ENCODE peak calls at places on chromosomes 11 and 22, in six cellular contexts. One of them, this sample, is unnamed.

GRCh38 chr22:29975494-29975893 is 92.5 kb downstream of the MTMR3 start:
- DNase-seq in NCI-H2081 treated with DMSO at 0.1 percent for 48 hours: no peak
- DNase-seq in HT-29: no peak
- DNase-seq in mucosa of gallbladder: no peak
- DNase-seq in DMS 273 treated with DMSO at 0.1 percent for 48 hours: no peak
- DNase-seq in stimulated activated CD4-positive, alpha-beta T cell treated with anti-CD3 and anti-CD28 coated beads, Interleukin-4, amount 100 ng/mL, for 48 hours: no peak
- DNase-seq in this sample: no peak

GRCh38 chr11:44444770-44445321 is 120.6 kb upstream of the CD82 start:
- DNase-seq in DMS 273 treated with DMSO at 0.1 percent for 48 hours: no peak
- DNase-seq in mucosa of gallbladder: no peak
- DNase-seq in NCI-H2081 treated with DMSO at 0.1 percent for 48 hours: no peak
- DNase-seq in HT-29: no peak
- DNase-seq in stimulated activated CD4-positive, alpha-beta T cell treated with anti-CD3 and anti-CD28 coated beads, Interleukin-4, amount 100 ng/mL, for 48 hours: no peak
- DNase-seq in this sample: no peak

GRCh38 chr11:87754685-87755084 is 420.6 kb downstream of the RAB38 start:
- DNase-seq in HT-29: peak; percentile 22
- DNase-seq in DMS 273 treated with DMSO at 0.1 percent for 48 hours: no peak
- DNase-seq in NCI-H2081 treated with DMSO at 0.1 percent for 48 hours: no peak
- DNase-seq in mucosa of gallbladder: no peak
- DNase-seq in stimulated activated CD4-positive, alpha-beta T cell treated with anti-CD3 and anti-CD28 coated beads, Interleukin-4, amount 100 ng/mL, for 48 hours: no peak
- DNase-seq in this sample: no peak

GRCh38 chr11:94926698-94927237 is 46.6 kb downstream of the CWC15 start:
- DNase-seq in stimulated activated CD4-positive, alpha-beta T cell treated with anti-CD3 and anti-CD28 coated beads, Interleukin-4, amount 100 ng/mL, for 48 hours: no peak
- DNase-seq in mucosa of gallbladder: peak; percentile 84
- DNase-seq in HT-29: no peak
- DNase-seq in NCI-H2081 treated with DMSO at 0.1 percent for 48 hours: no peak
- DNase-seq in DMS 273 treated with DMSO at 0.1 percent for 48 hours: no peak
- DNase-seq in this sample: peak; percentile 49

GRCh38 chr11:64742087-64742939 is 1.6 kb downstream of the RASGRP2 start:
- DNase-seq in DMS 273 treated with DMSO at 0.1 percent for 48 hours: no peak
- DNase-seq in HT-29: peak; percentile 24
- DNase-seq in mucosa of gallbladder: no peak
- DNase-seq in NCI-H2081 treated with DMSO at 0.1 percent for 48 hours: no peak
- DNase-seq in stimulated activated CD4-positive, alpha-beta T cell treated with anti-CD3 and anti-CD28 coated beads, Interleukin-4, amount 100 ng/mL, for 48 hours: no peak
- DNase-seq in this sample: peak; percentile 36

GRCh38 chr11:61838501-61838900 is 10.4 kb downstream of the FADS2 start:
- DNase-seq in mucosa of gallbladder: no peak
- DNase-seq in HT-29: no peak
- DNase-seq in NCI-H2081 treated with DMSO at 0.1 percent for 48 hours: no peak
- DNase-seq in stimulated activated CD4-positive, alpha-beta T cell treated with anti-CD3 and anti-CD28 coated beads, Interleukin-4, amount 100 ng/mL, for 48 hours: no peak
- DNase-seq in DMS 273 treated with DMSO at 0.1 percent for 48 hours: no peak
- DNase-seq in this sample: no peak

GRCh38 chr11:32893947-32894827 is 1.6 kb downstream of the QSER1 start:
- DNase-seq in DMS 273 treated with DMSO at 0.1 percent for 48 hours: peak; percentile 61
- DNase-seq in NCI-H2081 treated with DMSO at 0.1 percent for 48 hours: peak; percentile 82
- DNase-seq in mucosa of gallbladder: peak; percentile 32
- DNase-seq in stimulated activated CD4-positive, alpha-beta T cell treated with anti-CD3 and anti-CD28 coated beads, Interleukin-4, amount 100 ng/mL, for 48 hours: peak; percentile 3
- DNase-seq in HT-29: peak; percentile 82
- DNase-seq in this sample: peak; percentile 69

GRCh38 chr11:19938051-19938856 is 222.0 kb downstream of the DBX1 start:
- DNase-seq in NCI-H2081 treated with DMSO at 0.1 percent for 48 hours: no peak
- DNase-seq in HT-29: peak; percentile 75
- DNase-seq in mucosa of gallbladder: peak; percentile 22
- DNase-seq in stimulated activated CD4-positive, alpha-beta T cell treated with anti-CD3 and anti-CD28 coated beads, Interleukin-4, amount 100 ng/mL, for 48 hours: peak; percentile 29
- DNase-seq in DMS 273 treated with DMSO at 0.1 percent for 48 hours: no peak
- DNase-seq in this sample: peak; percentile 74

GRCh38 chr11:116948375-116948774 is 111.0 kb upstream of the APOA1 start:
- DNase-seq in mucosa of gallbladder: no peak
- DNase-seq in stimulated activated CD4-positive, alpha-beta T cell treated with anti-CD3 and anti-CD28 coated beads, Interleukin-4, amount 100 ng/mL, for 48 hours: no peak
- DNase-seq in DMS 273 treated with DMSO at 0.1 percent for 48 hours: no peak
- DNase-seq in HT-29: peak; percentile 52
- DNase-seq in NCI-H2081 treated with DMSO at 0.1 percent for 48 hours: no peak
- DNase-seq in this sample: no peak

GRCh38 chr11:72349616-72350218 is 84.6 kb downstream of the CLPB start:
- DNase-seq in DMS 273 treated with DMSO at 0.1 percent for 48 hours: no peak
- DNase-seq in HT-29: no peak
- DNase-seq in NCI-H2081 treated with DMSO at 0.1 percent for 48 hours: no peak
- DNase-seq in stimulated activated CD4-positive, alpha-beta T cell treated with anti-CD3 and anti-CD28 coated beads, Interleukin-4, amount 100 ng/mL, for 48 hours: no peak
- DNase-seq in mucosa of gallbladder: peak; percentile 10
- DNase-seq in this sample: no peak

GRCh38 chr22:30408388-30409101 is 11.7 kb downstream of the SEC14L2 start:
- DNase-seq in HT-29: no peak
- DNase-seq in stimulated activated CD4-positive, alpha-beta T cell treated with anti-CD3 and anti-CD28 coated beads, Interleukin-4, amount 100 ng/mL, for 48 hours: no peak
- DNase-seq in DMS 273 treated with DMSO at 0.1 percent for 48 hours: no peak
- DNase-seq in mucosa of gallbladder: no peak
- DNase-seq in NCI-H2081 treated with DMSO at 0.1 percent for 48 hours: no peak
- DNase-seq in this sample: no peak

GRCh38 chr11:61711493-61711892 is 31.3 kb downstream of the DAGLA start:
- DNase-seq in DMS 273 treated with DMSO at 0.1 percent for 48 hours: peak; percentile 86
- DNase-seq in NCI-H2081 treated with DMSO at 0.1 percent for 48 hours: peak; percentile 75
- DNase-seq in stimulated activated CD4-positive, alpha-beta T cell treated with anti-CD3 and anti-CD28 coated beads, Interleukin-4, amount 100 ng/mL, for 48 hours: no peak
- DNase-seq in mucosa of gallbladder: no peak
- DNase-seq in HT-29: no peak
- DNase-seq in this sample: no peak

GRCh38 chr11:868802-869201 is 26.1 kb downstream of the TSPAN4 start:
- DNase-seq in stimulated activated CD4-positive, alpha-beta T cell treated with anti-CD3 and anti-CD28 coated beads, Interleukin-4, amount 100 ng/mL, for 48 hours: no peak
- DNase-seq in HT-29: no peak
- DNase-seq in NCI-H2081 treated with DMSO at 0.1 percent for 48 hours: no peak
- DNase-seq in DMS 273 treated with DMSO at 0.1 percent for 48 hours: no peak
- DNase-seq in mucosa of gallbladder: no peak
- DNase-seq in this sample: no peak

GRCh38 chr11:28169816-28170215 is 61.6 kb downstream of the METTL15 start:
- DNase-seq in HT-29: no peak
- DNase-seq in DMS 273 treated with DMSO at 0.1 percent for 48 hours: no peak
- DNase-seq in mucosa of gallbladder: no peak
- DNase-seq in NCI-H2081 treated with DMSO at 0.1 percent for 48 hours: no peak
- DNase-seq in stimulated activated CD4-positive, alpha-beta T cell treated with anti-CD3 and anti-CD28 coated beads, Interleukin-4, amount 100 ng/mL, for 48 hours: no peak
- DNase-seq in this sample: no peak

GRCh38 chr22:31526275-31526674 is 29.9 kb downstream of the SFI1 start:
- DNase-seq in DMS 273 treated with DMSO at 0.1 percent for 48 hours: no peak
- DNase-seq in stimulated activated CD4-positive, alpha-beta T cell treated with anti-CD3 and anti-CD28 coated beads, Interleukin-4, amount 100 ng/mL, for 48 hours: no peak
- DNase-seq in mucosa of gallbladder: no peak
- DNase-seq in NCI-H2081 treated with DMSO at 0.1 percent for 48 hours: no peak
- DNase-seq in HT-29: no peak
- DNase-seq in this sample: no peak

GRCh38 chr11:66115638-66116410 is 45.8 kb downstream of the PACS1 start:
- DNase-seq in HT-29: no peak
- DNase-seq in NCI-H2081 treated with DMSO at 0.1 percent for 48 hours: no peak
- DNase-seq in stimulated activated CD4-positive, alpha-beta T cell treated with anti-CD3 and anti-CD28 coated beads, Interleukin-4, amount 100 ng/mL, for 48 hours: no peak
- DNase-seq in mucosa of gallbladder: no peak
- DNase-seq in DMS 273 treated with DMSO at 0.1 percent for 48 hours: no peak
- DNase-seq in this sample: no peak

GRCh38 chr11:3359092-3359824 is 19.7 kb downstream of the ZNF195 start:
- DNase-seq in DMS 273 treated with DMSO at 0.1 percent for 48 hours: no peak
- DNase-seq in mucosa of gallbladder: no peak
- DNase-seq in NCI-H2081 treated with DMSO at 0.1 percent for 48 hours: no peak
- DNase-seq in HT-29: no peak
- DNase-seq in stimulated activated CD4-positive, alpha-beta T cell treated with anti-CD3 and anti-CD28 coated beads, Interleukin-4, amount 100 ng/mL, for 48 hours: no peak
- DNase-seq in this sample: no peak

GRCh38 chr11:76266269-76266668 is 60.0 kb upstream of the WNT11 start:
- DNase-seq in NCI-H2081 treated with DMSO at 0.1 percent for 48 hours: no peak
- DNase-seq in stimulated activated CD4-positive, alpha-beta T cell treated with anti-CD3 and anti-CD28 coated beads, Interleukin-4, amount 100 ng/mL, for 48 hours: no peak
- DNase-seq in mucosa of gallbladder: no peak
- DNase-seq in DMS 273 treated with DMSO at 0.1 percent for 48 hours: no peak
- DNase-seq in HT-29: peak; percentile 54
- DNase-seq in this sample: peak; percentile 54

GRCh38 chr22:17086301-17086700 is 1.5 kb downstream of the IL17RA start:
- DNase-seq in HT-29: no peak
- DNase-seq in stimulated activated CD4-positive, alpha-beta T cell treated with anti-CD3 and anti-CD28 coated beads, Interleukin-4, amount 100 ng/mL, for 48 hours: no peak
- DNase-seq in NCI-H2081 treated with DMSO at 0.1 percent for 48 hours: no peak
- DNase-seq in DMS 273 treated with DMSO at 0.1 percent for 48 hours: no peak
- DNase-seq in mucosa of gallbladder: no peak
- DNase-seq in this sample: no peak

GRCh38 chr11:131951146-131951545 is 580.7 kb downstream of the NTM start:
- DNase-seq in DMS 273 treated with DMSO at 0.1 percent for 48 hours: no peak
- DNase-seq in stimulated activated CD4-positive, alpha-beta T cell treated with anti-CD3 and anti-CD28 coated beads, Interleukin-4, amount 100 ng/mL, for 48 hours: no peak
- DNase-seq in NCI-H2081 treated with DMSO at 0.1 percent for 48 hours: no peak
- DNase-seq in mucosa of gallbladder: no peak
- DNase-seq in HT-29: no peak
- DNase-seq in this sample: no peak

GRCh38 chr11:67264886-67265632 is 1.2 kb upstream of the GRK2 start:
- DNase-seq in HT-29: no peak
- DNase-seq in stimulated activated CD4-positive, alpha-beta T cell treated with anti-CD3 and anti-CD28 coated beads, Interleukin-4, amount 100 ng/mL, for 48 hours: no peak
- DNase-seq in mucosa of gallbladder: no peak
- DNase-seq in NCI-H2081 treated with DMSO at 0.1 percent for 48 hours: no peak
- DNase-seq in DMS 273 treated with DMSO at 0.1 percent for 48 hours: no peak
- DNase-seq in this sample: no peak

GRCh38 chr11:123469586-123469985 is 39.5 kb downstream of the GRAMD1B start:
- DNase-seq in mucosa of gallbladder: no peak
- DNase-seq in HT-29: no peak
- DNase-seq in stimulated activated CD4-positive, alpha-beta T cell treated with anti-CD3 and anti-CD28 coated beads, Interleukin-4, amount 100 ng/mL, for 48 hours: no peak
- DNase-seq in DMS 273 treated with DMSO at 0.1 percent for 48 hours: no peak
- DNase-seq in NCI-H2081 treated with DMSO at 0.1 percent for 48 hours: no peak
- DNase-seq in this sample: no peak

GRCh38 chr11:36062796-36063380 is 119.0 kb downstream of the LDLRAD3 start:
- DNase-seq in DMS 273 treated with DMSO at 0.1 percent for 48 hours: no peak
- DNase-seq in HT-29: no peak
- DNase-seq in NCI-H2081 treated with DMSO at 0.1 percent for 48 hours: no peak
- DNase-seq in mucosa of gallbladder: no peak
- DNase-seq in stimulated activated CD4-positive, alpha-beta T cell treated with anti-CD3 and anti-CD28 coated beads, Interleukin-4, amount 100 ng/mL, for 48 hours: no peak
- DNase-seq in this sample: no peak

GRCh38 chr11:93820085-93820710 is 30.2 kb downstream of the VSTM5 start:
- DNase-seq in stimulated activated CD4-positive, alpha-beta T cell treated with anti-CD3 and anti-CD28 coated beads, Interleukin-4, amount 100 ng/mL, for 48 hours: no peak
- DNase-seq in DMS 273 treated with DMSO at 0.1 percent for 48 hours: no peak
- DNase-seq in mucosa of gallbladder: no peak
- DNase-seq in NCI-H2081 treated with DMSO at 0.1 percent for 48 hours: no peak
- DNase-seq in HT-29: no peak
- DNase-seq in this sample: no peak

GRCh38 chr22:31215018-31215535 is 3.0 kb downstream of the LIMK2 start:
- DNase-seq in HT-29: no peak
- DNase-seq in NCI-H2081 treated with DMSO at 0.1 percent for 48 hours: no peak
- DNase-seq in mucosa of gallbladder: no peak
- DNase-seq in DMS 273 treated with DMSO at 0.1 percent for 48 hours: no peak
- DNase-seq in stimulated activated CD4-positive, alpha-beta T cell treated with anti-CD3 and anti-CD28 coated beads, Interleukin-4, amount 100 ng/mL, for 48 hours: no peak
- DNase-seq in this sample: no peak

GRCh38 chr11:123061403-123062157 is at the start of gene HSPA8:
- DNase-seq in HT-29: peak; percentile 71
- DNase-seq in stimulated activated CD4-positive, alpha-beta T cell treated with anti-CD3 and anti-CD28 coated beads, Interleukin-4, amount 100 ng/mL, for 48 hours: peak; percentile 54
- DNase-seq in NCI-H2081 treated with DMSO at 0.1 percent for 48 hours: no peak
- DNase-seq in mucosa of gallbladder: peak; percentile 51
- DNase-seq in DMS 273 treated with DMSO at 0.1 percent for 48 hours: no peak
- DNase-seq in this sample: peak; percentile 71

GRCh38 chr11:85114786-85115185 is 512.4 kb downstream of the DLG2 start:
- DNase-seq in stimulated activated CD4-positive, alpha-beta T cell treated with anti-CD3 and anti-CD28 coated beads, Interleukin-4, amount 100 ng/mL, for 48 hours: no peak
- DNase-seq in DMS 273 treated with DMSO at 0.1 percent for 48 hours: no peak
- DNase-seq in mucosa of gallbladder: no peak
- DNase-seq in NCI-H2081 treated with DMSO at 0.1 percent for 48 hours: no peak
- DNase-seq in HT-29: no peak
- DNase-seq in this sample: no peak

This sample was measured in hepatocyte.